ENCODE peak calls at places on chromosomes 3 and 15, in six cellular contexts. H is spleen; A is right atrium auricular region; V is neural crest cell; J is CD8-positive, alpha-beta T cell; G is adrenal gland. P is an unnamed sample.

GRCh38 chr3:139610886-139611285 is 66.9 kb downstream of the NMNAT3 start:
- DNase-seq in H (no peak), A (no peak), V (no peak), J (no peak), G (no peak), P (no peak)

GRCh38 chr3:141231923-141232861 is 567 bp downstream of the PXYLP1 start:
- DNase-seq in H (peak), A (no peak), V (peak), J (no peak), G (peak), P (peak)

GRCh38 chr3:114462750-114463149 is 168.9 kb downstream of the TIGIT start:
- DNase-seq in H (no peak), A (no peak), V (no peak), J (no peak), G (no peak), P (no peak)

GRCh38 chr3:58332575-58333179 is at the start of gene PXK:
- DNase-seq in H (peak), A (peak), V (peak), J (peak), G (peak), P (peak)

GRCh38 chr15:67840747-67841634 is 1.1 kb upstream of the RNU6-1 start:
- DNase-seq in H (peak), A (peak), V (no peak), J (no peak), G (peak), P (no peak)

GRCh38 chr15:78362716-78363426 is 22.7 kb downstream of the CRABP1 start:
- DNase-seq in H (no peak), A (no peak), V (no peak), J (no peak), G (no peak), P (no peak)

GRCh38 chr3:197186887-197187588 is 111.4 kb downstream of the DLG1 start:
- DNase-seq in H (no peak), A (no peak), V (no peak), J (peak), G (no peak), P (no peak)

GRCh38 chr3:168865022-168865551 is 769.4 kb upstream of the GOLIM4 start:
- DNase-seq in H (no peak), A (no peak), V (peak), J (no peak), G (no peak), P (no peak)

GRCh38 chr3:69092030-69092513 is 7.3 kb downstream of the ARL6IP5 start:
- DNase-seq in H (no peak), A (no peak), V (no peak), J (peak), G (no peak), P (no peak)

GRCh38 chr15:70062321-70062956 is 35.3 kb downstream of the TLE3 start:
- DNase-seq in H (peak), A (peak), V (peak), J (no peak), G (peak), P (no peak)

GRCh38 chr3:184322731-184323487 is 8.5 kb downstream of the EIF4G1 start:
- DNase-seq in H (no peak), A (peak), V (no peak), J (no peak), G (peak), P (no peak)

GRCh38 chr15:78640840-78641733 is at the start of gene CHRNB4:
- DNase-seq in H (no peak), A (no peak), V (peak), J (no peak), G (peak), P (no peak)

GRCh38 chr3:5194801-5195509 is 7.4 kb downstream of the EDEM1 start:
- DNase-seq in H (no peak), A (no peak), V (no peak), J (peak), G (peak), P (peak)

GRCh38 chr15:82587805-82588204 is 47.5 kb upstream of the RPS17 start:
- DNase-seq in H (no peak), A (no peak), V (no peak), J (no peak), G (no peak), P (no peak)

GRCh38 chr3:12644297-12644937 is 19.5 kb downstream of the RAF1 start:
- DNase-seq in H (no peak), A (no peak), V (no peak), J (no peak), G (no peak), P (no peak)

GRCh38 chr3:78666458-78666800 is 1101.4 kb downstream of the ROBO1 start:
- DNase-seq in H (no peak), A (no peak), V (no peak), J (no peak), G (no peak), P (no peak)

DNA sequence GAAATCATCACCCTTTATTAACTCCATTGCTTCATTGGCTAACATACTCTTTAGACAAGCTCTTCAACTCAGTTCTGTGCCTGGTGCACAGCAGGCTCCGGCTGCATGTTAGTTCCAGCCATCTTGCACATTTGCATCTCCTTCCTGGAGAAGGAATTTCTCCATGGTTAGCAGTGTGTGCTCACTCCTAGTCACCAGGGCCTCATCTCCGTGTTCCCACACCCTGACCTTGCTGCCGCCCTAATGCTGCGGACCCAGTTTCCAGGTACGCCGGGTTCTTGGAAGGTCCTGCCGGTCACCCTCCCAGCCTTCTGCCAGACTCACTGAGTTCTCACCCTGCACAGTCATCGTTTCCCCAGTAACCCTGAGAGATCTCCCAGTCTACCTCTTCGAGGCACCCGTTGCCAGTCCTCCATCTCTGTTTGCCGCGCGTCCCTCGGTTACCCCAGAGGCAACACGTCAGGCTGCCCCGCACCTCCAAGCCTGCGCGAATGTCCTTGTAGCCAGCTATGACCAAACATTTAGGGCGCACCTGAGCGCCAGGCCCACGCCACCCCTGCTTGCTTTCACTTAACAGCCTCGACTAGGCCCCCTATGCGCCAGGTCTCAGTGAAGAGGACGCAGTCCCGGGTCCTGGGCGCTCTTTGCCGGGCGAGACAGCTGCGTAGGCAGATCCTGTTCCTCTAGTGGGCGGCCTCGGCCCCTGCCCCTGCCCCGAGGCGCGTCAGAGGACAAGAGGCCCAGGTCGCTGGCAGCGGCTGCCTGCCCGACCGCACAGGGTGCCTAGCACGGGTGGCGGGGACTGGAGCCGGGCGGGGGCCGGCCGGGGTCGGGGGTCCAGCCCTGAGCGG is 744 bp upstream of the ZNF592 start:
- DNase-seq in H (peak), A (peak), V (peak), J (peak), G (peak), P (peak)
- TF ChIP-seq CTCF in H (no peak), A (no peak), V (no peak), J (no peak), G (peak), P (no peak)

DNA sequence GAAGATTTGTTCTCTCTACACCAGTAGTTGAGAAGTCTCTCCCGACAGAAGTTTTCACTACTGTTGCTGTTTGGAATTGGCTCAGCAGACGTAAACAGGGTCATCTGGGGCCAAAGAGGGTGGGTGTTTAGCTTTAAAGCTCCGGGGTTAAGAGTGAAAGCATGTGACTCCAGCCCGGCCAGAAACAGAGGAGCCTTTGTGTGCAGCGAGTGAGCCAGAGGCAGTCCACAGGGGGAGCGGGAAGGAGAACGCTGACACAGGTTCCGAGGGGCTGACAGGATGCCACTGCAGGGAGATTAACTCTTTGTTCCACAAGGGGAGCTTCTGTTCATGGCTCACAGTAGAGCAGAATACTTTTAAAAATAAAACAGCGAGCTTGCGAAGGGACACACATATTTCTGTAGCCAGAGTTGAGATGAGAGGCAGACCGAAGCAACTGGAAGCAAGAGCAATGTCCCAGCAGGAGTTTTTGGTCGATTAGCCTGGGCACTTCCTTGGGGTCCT is 26.9 kb downstream of the BMF start:
- DNase-seq in H (peak), A (peak), V (peak), J (no peak), G (peak), P (no peak)
- TF ChIP-seq CTCF in H (no peak), A (no peak), V (no peak), J (no peak), G (no peak), P (no peak)

GRCh38 chr15:52171386-52171785 is 19.8 kb downstream of the GNB5 start:
- DNase-seq in H (no peak), A (no peak), V (no peak), J (no peak), G (no peak), P (no peak)
- TF ChIP-seq CTCF in H (no peak), A (no peak), V (no peak), J (peak), G (no peak), P (no peak)

GRCh38 chr3:182258538-182259177 is 534.6 kb upstream of the ATP11B start:
- DNase-seq in H (no peak), A (no peak), V (no peak), J (no peak), G (no peak), P (no peak)
- TF ChIP-seq CTCF in H (no peak), A (no peak), V (peak), J (no peak), G (peak), P (no peak)

GRCh38 chr15:71109130-71109529 is 6.1 kb upstream of the THSD4 start:
- DNase-seq in H (no peak), A (no peak), V (no peak), J (no peak), G (no peak), P (no peak)
- TF ChIP-seq CTCF in H (no peak), A (no peak), V (no peak), J (no peak), G (peak), P (no peak)

GRCh38 chr3:104604326-104605010 is 762.2 kb upstream of the ALCAM start:
- DNase-seq in H (no peak), A (no peak), V (no peak), J (no peak), G (no peak), P (no peak)
- TF ChIP-seq CTCF in H (no peak), A (no peak), V (peak), J (no peak), G (peak), P (no peak)

DNA sequence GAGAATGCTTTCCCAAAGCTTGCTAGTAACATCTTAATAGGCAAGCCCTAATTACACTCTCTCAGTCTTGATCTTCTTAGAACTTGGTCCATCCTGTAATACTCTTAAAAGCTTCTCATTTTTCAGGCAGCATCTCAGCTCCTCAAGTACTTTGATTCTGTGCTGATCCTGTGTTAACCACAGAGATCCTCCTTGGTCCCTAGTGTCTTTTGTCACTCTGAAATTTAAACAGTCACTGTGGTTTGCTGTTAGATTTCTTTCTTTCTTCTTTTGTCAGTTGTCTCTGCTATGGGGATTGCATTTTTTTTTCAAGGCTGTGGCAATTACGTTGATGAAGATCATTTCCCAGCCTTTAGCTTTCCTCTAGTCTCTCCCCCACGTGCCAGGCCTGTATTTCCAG is 26.0 kb upstream of the UBE3A start:
- DNase-seq in H (no peak), A (no peak), V (no peak), J (no peak), G (no peak), P (no peak)
- TF ChIP-seq CTCF in H (no peak), A (no peak), V (no peak), J (no peak), G (no peak), P (no peak)

GRCh38 chr15:74252291-74253080 is 16.4 kb downstream of the CCDC33 start:
- DNase-seq in H (no peak), A (no peak), V (no peak), J (no peak), G (peak), P (no peak)

GRCh38 chr15:74257105-74257504 is 21.0 kb downstream of the CCDC33 start:
- DNase-seq in H (no peak), A (no peak), V (no peak), J (no peak), G (no peak), P (no peak)

GRCh38 chr15:74245342-74245931 is 9.3 kb downstream of the CCDC33 start:
- DNase-seq in H (no peak), A (no peak), V (peak), J (peak), G (peak), P (no peak)

GRCh38 chr15:74253276-74253921 is 17.3 kb downstream of the CCDC33 start:
- DNase-seq in H (no peak), A (no peak), V (peak), J (no peak), G (no peak), P (no peak)

GRCh38 chr15:74251187-74251811 is 15.2 kb downstream of the CCDC33 start:
- DNase-seq in H (no peak), A (peak), V (no peak), J (no peak), G (peak), P (no peak)
- TF ChIP-seq CTCF in H (no peak), A (no peak), V (no peak), J (no peak), G (no peak), P (no peak)

DNA sequence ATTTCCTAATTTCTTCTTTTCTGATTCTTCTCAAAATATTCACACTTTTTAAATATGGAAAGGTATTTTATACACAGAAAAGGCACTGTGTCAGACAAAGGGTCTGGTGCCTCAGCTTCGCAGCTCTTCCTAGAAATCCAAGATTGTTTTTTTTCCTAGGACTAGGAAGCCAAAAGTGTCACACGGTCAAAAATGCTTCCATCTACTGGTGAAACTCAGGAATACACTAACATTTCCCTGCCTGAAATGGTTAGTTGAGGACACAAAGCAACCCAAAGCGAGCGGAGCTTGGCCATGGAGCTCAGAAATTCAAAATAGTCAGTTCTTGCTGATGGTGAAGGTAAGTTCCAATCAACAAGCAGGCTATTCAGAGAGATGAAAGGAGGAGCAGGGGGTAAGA is 426.5 kb upstream of the RASGRP1 start:
- DNase-seq in H (no peak), A (no peak), V (no peak), J (no peak), G (no peak), P (no peak)
- TF ChIP-seq CTCF in H (peak), A (no peak), V (peak), J (no peak), G (peak), P (no peak)

P was measured in natural killer cell.